ENCODE peak calls at places on chromosome 5, in ten cellular contexts. H, Y, Q, N, F, B, S, W, G and Z are unnamed samples.

GRCh38 chr5:150278916-150279315 is 10.7 kb downstream of the CAMK2A start:
- DNase-seq in N (no peak), Y (no peak), F (no peak), G (no peak), B (no peak), S (no peak), W (no peak), H (peak), Q (no peak), Z (no peak)

GRCh38 chr5:173634465-173634983 is 18.1 kb upstream of the BOD1 start:
- DNase-seq in B (no peak), N (no peak), F (no peak), S (no peak), W (no peak), G (no peak), Y (no peak), H (no peak), Q (no peak), Z (no peak)

GRCh38 chr5:141874262-141874964 is 3.8 kb downstream of the PCDH1 start:
- DNase-seq in G (no peak), N (no peak), B (no peak), Q (no peak), F (no peak), Y (no peak), H (no peak), S (no peak), W (no peak), Z (no peak)

GRCh38 chr5:31232273-31232888 is 38.9 kb downstream of the CDH6 start:
- DNase-seq in H (peak), Q (no peak), F (peak), S (no peak), G (peak), Y (peak), B (no peak), W (no peak), N (peak), Z (peak)

GRCh38 chr5:1099931-1100651 is 11.8 kb downstream of the SLC12A7 start:
- DNase-seq in H (peak), Y (no peak), F (no peak), B (no peak), S (no peak), N (no peak), G (no peak), Q (no peak), W (no peak), Z (no peak)

GRCh38 chr5:68381909-68382308 is 166.4 kb downstream of the PIK3R1 start:
- DNase-seq in Q (no peak), Y (no peak), H (no peak), W (no peak), S (no peak), N (no peak), G (no peak), F (no peak), B (no peak), Z (no peak)

GRCh38 chr5:6583049-6583880 is 49.6 kb downstream of the NSUN2 start:
- DNase-seq in S (no peak), N (no peak), G (peak), F (peak), Q (no peak), Y (no peak), W (no peak), B (no peak), H (peak), Z (peak)

GRCh38 chr5:154850255-154851062 is at the start of gene FAXDC2:
- DNase-seq in B (no peak), H (peak), Q (peak), W (no peak), N (no peak), S (peak), F (peak), Y (no peak), G (peak), Z (peak)

GRCh38 chr5:154849791-154850201 is 607 bp downstream of the FAXDC2 start:
- DNase-seq in B (no peak), Q (no peak), N (no peak), H (no peak), S (no peak), Y (no peak), F (no peak), W (no peak), G (no peak), Z (no peak)

GRCh38 chr5:10021248-10021647 is 228.4 kb downstream of the ATPSCKMT start:
- DNase-seq in S (no peak), Y (no peak), G (no peak), B (no peak), Q (no peak), W (no peak), F (no peak), N (no peak), H (no peak), Z (no peak)

GRCh38 chr5:177312649-177313181 is 1.0 kb upstream of the MXD3 start:
- DNase-seq in Y (peak), S (no peak), H (no peak), Q (no peak), G (no peak), N (no peak), W (no peak), B (peak), F (peak), Z (no peak)

GRCh38 chr5:53360811-53361210 is 119.6 kb upstream of the FST start:
- DNase-seq in B (no peak), H (peak), N (no peak), G (no peak), Y (no peak), W (no peak), F (no peak), S (no peak), Q (no peak), Z (no peak)

GRCh38 chr5:111425205-111425604 is 87.1 kb downstream of the STARD4 start:
- DNase-seq in S (no peak), Q (no peak), W (no peak), F (no peak), G (no peak), Y (no peak), H (no peak), B (no peak), N (no peak), Z (no peak)

GRCh38 chr5:179907570-179908324 is at the start of gene TBC1D9B:
- DNase-seq in H (peak), S (no peak), F (peak), N (peak), W (peak), Y (peak), B (peak), G (peak), Q (peak), Z (peak)